ENCODE peak calls at places on chromosomes 5 and 9, in five cellular contexts. K is neuronal stem cell, A is fibroblast of lung, H is tibial nerve, N is endodermal cell. S is an unnamed sample.

GRCh38 chr5:97162045-97162444 is 19.6 kb upstream of the LIX1 start:
- DNase-seq in K (peak), H (peak), A (peak), N (peak), S (peak)

GRCh38 chr9:5529683-5530221 is 19.4 kb downstream of the PDCD1LG2 start:
- DNase-seq in H (no peak), A (no peak), N (no peak), K (no peak), S (no peak)

GRCh38 chr5:98770911-98771322 is 2.5 kb upstream of the RGMB start:
- DNase-seq in K (peak), H (no peak), N (no peak), A (no peak), S (no peak)

GRCh38 chr5:135851907-135852805 is 17.7 kb downstream of the SLC25A48 start:
- DNase-seq in H (no peak), A (no peak), K (no peak), N (peak), S (no peak)

GRCh38 chr5:137220523-137220927 is 278.6 kb downstream of the SPOCK1 start:
- DNase-seq in N (peak), A (peak), H (no peak), K (no peak), S (no peak)

GRCh38 chr9:110440161-110440560 is 102.5 kb upstream of the TXNDC8 start:
- DNase-seq in A (peak), K (no peak), H (no peak), N (no peak), S (no peak)

GRCh38 chr5:103894882-103895281 is 332.3 kb upstream of the NUDT12 start:
- DNase-seq in K (peak), N (peak), H (no peak), A (peak), S (no peak)

GRCh38 chr5:13558408-13558807 is 386.1 kb downstream of the DNAH5 start:
- DNase-seq in N (no peak), K (no peak), H (no peak), A (no peak), S (no peak)

GRCh38 chr5:72844218-72844603 is 27.8 kb downstream of the TNPO1 start:
- DNase-seq in H (no peak), A (no peak), K (no peak), N (no peak), S (no peak)

GRCh38 chr9:15079989-15080388 is 169.8 kb upstream of the FREM1 start:
- DNase-seq in H (no peak), A (no peak), K (no peak), N (peak), S (no peak)

GRCh38 chr5:169801781-169802180 is 164.7 kb downstream of the DOCK2 start:
- DNase-seq in H (no peak), N (no peak), K (no peak), A (peak), S (no peak)

GRCh38 chr5:36690041-36690941 is 83.9 kb downstream of the SLC1A3 start:
- DNase-seq in A (peak), N (peak), K (peak), H (peak), S (peak)

GRCh38 chr9:14530301-14530700 is 162.9 kb downstream of the ZDHHC21 start:
- DNase-seq in N (no peak), H (no peak), K (no peak), A (no peak), S (no peak)

GRCh38 chr9:456365-456764 is 241.7 kb downstream of the DOCK8 start:
- DNase-seq in N (no peak), A (no peak), K (no peak), H (no peak), S (no peak)

GRCh38 chr5:34822921-34823715 is 15.8 kb upstream of the TTC23L start:
- DNase-seq in K (no peak), N (no peak), A (no peak), H (no peak), S (no peak)

GRCh38 chr9:86990276-86990675 is 43.0 kb upstream of the GAS1 start:
- DNase-seq in K (no peak), A (peak), N (no peak), H (no peak), S (no peak)

GRCh38 chr5:149039501-149039900 is 23.4 kb downstream of the SH3TC2 start:
- DNase-seq in H (no peak), A (peak), N (no peak), K (no peak), S (no peak)

GRCh38 chr9:16363073-16363781 is 507.2 kb downstream of the BNC2 start:
- DNase-seq in K (no peak), A (no peak), N (no peak), H (no peak), S (no peak)

GRCh38 chr5:135466178-135467050 is 14.3 kb upstream of the TIFAB start:
- DNase-seq in N (peak), H (peak), A (peak), K (peak), S (peak)

GRCh38 chr9:23819403-23819802 is 6.6 kb downstream of the ELAVL2 start:
- DNase-seq in K (no peak), A (no peak), H (no peak), N (no peak), S (no peak)

GRCh38 chr9:84991506-84991855 is 322.0 kb downstream of the NTRK2 start:
- DNase-seq in K (no peak), A (no peak), H (no peak), N (no peak), S (no peak)

GRCh38 chr9:127539982-127540663 is 72.0 kb upstream of the STXBP1 start:
- DNase-seq in A (no peak), K (no peak), N (no peak), H (no peak), S (peak)

GRCh38 chr5:168346417-168346816 is 55.0 kb downstream of the WWC1 start:
- DNase-seq in H (no peak), N (peak), K (no peak), A (no peak), S (peak)
- H3K4me3 ChIP-seq in H (no peak), N (no peak), K (no peak), A (no peak), S (no peak)

GRCh38 chr5:151662805-151663204 is 23.9 kb downstream of the SPARC start:
- DNase-seq in N (no peak), A (no peak), K (no peak), H (no peak), S (no peak)
- H3K27ac ChIP-seq in N (no peak), A (peak), K (no peak), H (peak), S (peak)

DNA sequence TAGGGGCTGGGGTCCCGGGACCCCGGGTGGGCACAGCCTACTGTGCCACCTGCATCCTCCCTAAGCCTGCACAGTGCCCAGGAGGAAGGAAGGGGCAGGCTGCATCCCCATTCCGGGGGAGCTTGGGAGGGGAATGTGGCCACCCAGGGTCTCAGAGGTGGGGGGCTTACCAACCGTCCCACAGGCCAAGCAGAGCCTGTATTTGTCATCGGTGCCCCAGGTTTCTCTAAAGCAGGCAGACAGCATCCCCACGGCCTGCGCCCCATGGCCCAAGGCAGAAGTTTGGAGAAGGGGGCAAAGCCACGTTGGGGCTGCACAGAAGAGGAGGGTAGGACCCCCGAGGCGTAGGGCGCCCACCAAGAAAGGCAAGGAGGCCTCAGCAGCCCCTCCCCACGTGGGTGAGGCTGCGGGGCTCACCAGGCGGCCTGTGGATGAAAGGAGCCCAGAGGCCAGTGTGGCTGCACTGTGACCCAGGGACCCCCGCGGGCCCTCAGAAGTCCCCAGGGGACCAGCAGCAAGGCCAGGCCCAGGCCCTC is 494 bp upstream of the GPSM1 start:
- DNase-seq in H (no peak), K (no peak), A (peak), N (no peak), S (no peak)
- H3K4me3 ChIP-seq in H (peak), K (peak), A (peak), N (no peak), S (peak)

GRCh38 chr5:3522491-3522890 is 73.1 kb upstream of the IRX1 start:
- DNase-seq in A (no peak), N (no peak), K (no peak), H (no peak), S (no peak)
- H3K27ac ChIP-seq in A (no peak), N (no peak), K (no peak), H (no peak), S (no peak)

DNA sequence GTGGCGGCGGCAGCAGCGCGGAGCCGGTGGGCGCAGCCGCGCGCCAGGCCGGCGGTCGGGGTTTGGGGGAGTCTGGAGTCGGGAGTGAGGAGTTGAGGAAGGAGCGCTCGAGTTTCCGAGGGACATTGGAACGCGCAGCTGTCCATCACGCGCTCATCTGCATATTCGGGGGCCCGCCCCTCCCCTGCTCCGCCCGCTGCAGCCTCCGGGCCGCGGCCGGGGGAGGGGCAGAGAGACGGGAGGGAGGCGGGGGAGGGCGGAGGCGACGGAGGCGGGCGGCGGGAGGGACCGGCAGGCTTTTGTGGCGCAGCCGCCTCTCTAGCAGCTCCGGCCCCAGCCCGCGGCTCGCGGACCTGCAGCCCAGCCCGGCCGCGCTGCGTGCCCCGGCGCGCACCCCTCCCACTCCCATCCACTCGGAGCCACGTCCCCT is at the start of gene IRX2:
- DNase-seq in N (peak), K (peak), A (peak), H (no peak), S (peak)
- H3K4me3 ChIP-seq in N (peak), K (peak), A (peak), H (no peak), S (peak)

GRCh38 chr9:125150349-125151245 is 7.3 kb upstream of the SCAI start:
- DNase-seq in K (no peak), A (no peak), H (no peak), N (no peak), S (no peak)

GRCh38 chr9:125145425-125145824 is 2.1 kb upstream of the SCAI start:
- DNase-seq in N (no peak), H (no peak), A (peak), K (no peak), S (no peak)

GRCh38 chr9:125143377-125144090 is at the start of gene SCAI:
- DNase-seq in H (peak), K (peak), N (peak), A (peak), S (peak)

GRCh38 chr9:125146247-125146646 is 2.9 kb upstream of the SCAI start:
- DNase-seq in K (no peak), N (no peak), H (no peak), A (peak), S (no peak)

GRCh38 chr9:125147401-125147951 is 4.1 kb upstream of the SCAI start:
- DNase-seq in A (no peak), N (no peak), K (no peak), H (no peak), S (no peak)
- H3K27ac ChIP-seq in A (no peak), N (no peak), K (no peak), H (no peak), S (no peak)

GRCh38 chr5:55485073-55485472 is 49.7 kb downstream of the PLPP1 start:
- DNase-seq in K (no peak), N (peak), H (no peak), A (no peak), S (no peak)
- H3K4me3 ChIP-seq in K (no peak), N (peak), H (no peak), A (no peak), S (no peak)

GRCh38 chr5:129960831-129961230 is 56.6 kb downstream of the CHSY3 start:
- DNase-seq in K (no peak), N (no peak), A (no peak), H (no peak), S (no peak)
- H3K27ac ChIP-seq in K (no peak), N (no peak), A (no peak), H (no peak), S (no peak)

GRCh38 chr9:9950813-9951212 is 662.0 kb downstream of the PTPRD start:
- DNase-seq in H (no peak), A (no peak), K (no peak), N (no peak), S (no peak)

GRCh38 chr9:9949368-9949767 is 663.4 kb downstream of the PTPRD start:
- DNase-seq in N (no peak), K (no peak), A (no peak), H (no peak), S (no peak)

DNA sequence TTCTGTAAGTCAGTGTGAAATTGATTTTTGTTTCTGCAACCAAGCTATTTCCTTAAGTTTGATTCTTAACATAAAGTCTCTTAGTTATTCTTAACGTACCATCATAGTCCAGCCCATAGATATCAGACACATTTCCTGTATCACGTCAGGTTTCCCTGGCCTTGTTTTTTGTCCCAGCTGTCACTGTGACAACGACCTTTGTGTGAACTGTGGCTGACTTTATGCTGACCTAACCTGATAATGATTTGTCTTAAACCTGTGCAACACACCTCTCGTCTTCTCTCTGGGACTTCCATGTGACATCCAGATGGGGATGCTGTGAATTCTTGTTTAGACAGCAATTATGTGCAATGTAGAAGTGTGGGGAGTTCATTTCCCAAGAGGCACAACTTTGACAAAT is 662.9 kb downstream of the PTPRD start:
- DNase-seq in A (no peak), K (no peak), N (no peak), H (no peak), S (no peak)
- H3K4me3 ChIP-seq in A (no peak), K (no peak), N (no peak), H (no peak), S (no peak)

DNA sequence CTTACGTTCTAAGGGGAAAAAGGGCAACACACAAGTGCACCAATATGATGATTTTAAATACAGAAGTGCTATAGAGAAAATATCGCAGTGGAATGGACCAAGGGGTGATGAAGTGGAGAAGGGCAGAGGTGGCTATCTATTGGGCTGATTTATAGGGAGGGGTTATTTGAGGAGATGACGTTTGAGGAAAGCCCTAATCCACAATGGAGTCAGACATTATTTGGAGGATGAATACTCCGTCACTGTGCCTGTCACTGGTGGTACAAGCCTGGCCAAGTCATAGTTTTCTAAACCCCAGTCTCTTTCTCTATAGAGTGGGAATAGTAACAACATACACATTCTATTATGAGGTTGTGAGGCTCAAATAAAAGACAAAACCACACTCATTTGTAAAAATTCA is 48.5 kb downstream of the MEF2C start:
- DNase-seq in A (no peak), H (no peak), K (no peak), N (no peak), S (no peak)
- H3K27ac ChIP-seq in A (no peak), H (no peak), K (no peak), N (no peak), S (no peak)

S was measured in prostate gland.